ENCODE peak calls at places on chromosomes 6 and 20, in five cellular contexts. I, W, T, O and L are unnamed samples. For H3K4me1, the result is how much of the 10 kb centered on the place peaks cover.

GRCh38 chr6:149895702-149896310 is 2.1 kb downstream of the RAET1E start:
- DNase-seq in T (peak), W (peak), O (no peak), I (no peak), L (no peak)

GRCh38 chr6:44630125-44631028 is 242.9 kb downstream of the CDC5L start:
- DNase-seq in W (peak), T (no peak), O (peak), I (peak), L (peak)

GRCh38 chr6:95203153-95203754 is 374.1 kb upstream of the MANEA start:
- DNase-seq in T (no peak), O (peak), I (peak), W (peak), L (no peak)

GRCh38 chr6:143159001-143159400 is 98.3 kb downstream of the AIG1 start:
- DNase-seq in W (no peak), T (no peak), O (no peak), I (no peak), L (no peak)

GRCh38 chr6:43268348-43268685 is 25.0 kb downstream of the TTBK1 start:
- DNase-seq in O (no peak), T (no peak), W (no peak), I (no peak), L (no peak)

GRCh38 chr6:148272597-148272996 is 70.0 kb upstream of the SASH1 start:
- DNase-seq in T (no peak), O (no peak), W (no peak), I (no peak), L (no peak)

GRCh38 chr6:49423817-49424216 is 39.2 kb downstream of the MMUT start:
- DNase-seq in O (no peak), W (no peak), T (no peak), I (no peak), L (no peak)

GRCh38 chr20:54133434-54134427 is 40.1 kb downstream of the CYP24A1 start:
- DNase-seq in I (no peak), W (peak), O (no peak), T (no peak), L (peak)

GRCh38 chr20:3080939-3081388 is 3.6 kb downstream of the AVP start:
- DNase-seq in I (no peak), T (peak), W (no peak), O (no peak), L (no peak)

GRCh38 chr20:63461364-63461763 is 11.1 kb downstream of the KCNQ2 start:
- DNase-seq in W (no peak), I (peak), T (no peak), O (no peak), L (no peak)

GRCh38 chr20:47086316-47086715 is 191.7 kb downstream of the EYA2 start:
- DNase-seq in O (no peak), W (no peak), I (no peak), T (no peak), L (no peak)

GRCh38 chr20:46021361-46022359 is 7.4 kb upstream of the SLC12A5 start:
- DNase-seq in I (peak), O (peak), T (peak), W (no peak), L (peak)

GRCh38 chr6:15444081-15444731 is 198.3 kb downstream of the JARID2 start:
- DNase-seq in I (no peak), O (no peak), W (no peak), T (no peak), L (no peak)

GRCh38 chr6:15451738-15452137 is 205.9 kb downstream of the JARID2 start:
- DNase-seq in T (no peak), O (no peak), W (no peak), I (no peak), L (no peak)

GRCh38 chr6:15444881-15445280 is 199.0 kb downstream of the JARID2 start:
- DNase-seq in T (no peak), W (no peak), I (no peak), O (peak), L (no peak)

GRCh38 chr6:15449001-15449400 is 203.1 kb downstream of the JARID2 start:
- DNase-seq in O (no peak), W (no peak), I (no peak), T (no peak), L (no peak)

GRCh38 chr6:15447546-15448232 is 201.8 kb downstream of the JARID2 start:
- DNase-seq in W (no peak), O (peak), T (no peak), I (no peak), L (no peak)
- H3K4me1 ChIP-seq in W (under half), O (under half), T (half or more), I (under half), L (under half)

DNA sequence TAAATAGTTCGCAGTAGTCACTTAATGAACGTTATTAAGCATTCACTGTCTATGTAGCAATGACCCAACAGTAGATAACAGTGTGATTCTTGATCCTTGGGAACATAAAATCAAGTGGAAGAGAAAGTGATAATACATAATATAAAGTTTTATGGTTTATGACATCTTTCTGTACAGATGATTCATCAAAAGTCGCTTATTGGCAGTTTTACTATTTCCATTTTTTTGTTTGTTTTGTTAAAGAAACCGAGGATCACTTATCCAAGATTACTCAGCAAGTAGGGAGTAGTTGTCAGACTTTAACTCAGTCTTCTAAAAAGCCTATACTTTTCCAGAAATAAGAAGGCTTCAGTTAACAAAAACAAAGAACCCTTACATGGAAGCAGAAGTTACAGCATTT is 260.8 kb downstream of the ZFAND3 start:
- DNase-seq in T (no peak), O (no peak), I (no peak), W (no peak), L (no peak)
- H3K27ac ChIP-seq in T (no peak), O (no peak), I (no peak), W (no peak), L (peak)

GRCh38 chr6:52577022-52577777 is at the start of gene TRAM2:
- DNase-seq in O (peak), W (peak), T (peak), I (peak), L (peak)
- TF ChIP-seq CTCF in O (peak), W (peak), T (peak), I (peak), L (no peak)

GRCh38 chr6:11317885-11318771 is 85.7 kb upstream of the NEDD9 start:
- DNase-seq in I (no peak), T (peak), W (no peak), O (no peak), L (peak)

GRCh38 chr6:11315743-11316437 is 83.4 kb upstream of the NEDD9 start:
- DNase-seq in O (no peak), T (no peak), I (no peak), W (peak), L (peak)

GRCh38 chr6:11322252-11322885 is 89.9 kb upstream of the NEDD9 start:
- DNase-seq in T (no peak), O (no peak), W (no peak), I (no peak), L (no peak)

GRCh38 chr6:11320914-11321549 is 88.6 kb upstream of the NEDD9 start:
- DNase-seq in W (no peak), O (no peak), T (no peak), I (no peak), L (no peak)

DNA sequence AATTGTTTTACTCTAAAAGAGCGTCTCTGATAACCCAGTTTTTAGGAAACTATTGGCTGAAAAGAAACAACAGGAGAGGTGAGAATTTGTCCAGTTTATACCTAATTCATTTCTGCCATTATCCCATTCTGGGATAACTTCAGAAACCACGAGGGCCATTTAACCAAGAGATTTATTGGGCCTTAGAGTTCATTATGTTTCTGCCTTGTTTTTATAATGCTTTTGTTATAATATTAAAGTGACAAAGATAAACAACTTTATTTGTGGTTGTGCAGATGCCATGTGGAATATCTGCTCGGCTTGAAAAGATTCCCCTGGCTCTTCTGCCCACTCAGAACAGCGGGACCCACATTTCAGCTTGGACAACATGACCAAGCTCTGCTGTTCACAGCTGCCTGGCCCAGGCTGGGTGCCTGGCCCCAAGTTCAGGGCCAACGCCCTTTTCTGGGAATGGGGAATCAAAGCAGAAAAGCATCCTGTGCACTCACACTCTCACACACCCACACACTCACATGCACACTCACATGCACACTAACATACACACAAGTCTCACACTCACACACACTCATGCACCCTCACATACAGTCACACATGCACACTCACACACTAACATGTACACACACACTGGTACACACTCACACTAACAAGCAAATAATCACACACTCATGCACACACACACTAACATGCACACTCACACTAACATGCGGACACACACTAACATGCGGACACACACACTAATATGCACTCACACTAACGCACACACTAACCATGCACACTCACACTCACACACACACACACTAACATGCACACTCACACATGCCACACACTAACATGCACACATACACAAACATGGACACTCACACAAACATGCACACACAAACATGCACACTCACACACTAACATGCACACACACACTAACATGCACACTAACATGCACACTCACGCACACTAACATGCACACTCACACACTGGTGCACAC is 86.7 kb upstream of the NEDD9 start:
- DNase-seq in W (no peak), T (no peak), I (no peak), O (no peak), L (no peak)
- H3K4me1 ChIP-seq in W (under half), T (under half), I (under half), O (under half), L (under half)